ENCODE peak calls at places on chromosomes 13 and 19, in ten cellular contexts. R, P, F, Q, O, H, B, U, M and I are unnamed samples.

GRCh38 chr13:45510671-45511070 is 45.9 kb downstream of the COG3 start:
- DNase-seq in B (no peak), O (no peak), U (no peak), M (peak; percentile 59), F (no peak), Q (no peak), P (no peak), R (no peak), H (no peak), I (no peak)

GRCh38 chr13:112575680-112576079 is 12.3 kb downstream of the TUBGCP3 start:
- DNase-seq in P (no peak), M (no peak), B (no peak), H (no peak), U (no peak), F (no peak), R (no peak), Q (peak; percentile 17), O (no peak), I (no peak)

GRCh38 chr13:39095500-39095899 is 57.2 kb downstream of the NHLRC3 start:
- DNase-seq in H (no peak), B (no peak), O (no peak), R (no peak), M (no peak), P (no peak), F (no peak), U (no peak), Q (no peak), I (no peak)

GRCh38 chr19:30567535-30568232 is 195.5 kb downstream of the ZNF536 start:
- DNase-seq in F (no peak), O (no peak), H (no peak), P (no peak), R (no peak), B (no peak), Q (no peak), U (no peak), M (peak; percentile 24), I (no peak)

GRCh38 chr19:18939163-18939562 is 1.9 kb downstream of the HOMER3 start:
- DNase-seq in Q (no peak), B (no peak), M (no peak), F (no peak), O (no peak), R (no peak), H (no peak), U (no peak), P (no peak), I (no peak)

GRCh38 chr19:17088552-17088951 is 13.0 kb downstream of the MYO9B start:
- DNase-seq in H (no peak), F (no peak), B (no peak), Q (no peak), M (no peak), O (no peak), U (no peak), P (no peak), R (no peak), I (no peak)

GRCh38 chr19:18208098-18208951 is 4.5 kb upstream of the RAB3A start:
- DNase-seq in P (peak; percentile 83), B (peak; percentile 44), M (peak; percentile 61), F (no peak), O (no peak), Q (peak; percentile 57), U (no peak), H (peak; percentile 61), R (peak; percentile 35), I (peak; percentile 67)

GRCh38 chr13:35143123-35143522 is 201.1 kb downstream of the NBEA start:
- DNase-seq in Q (no peak), B (no peak), P (no peak), M (no peak), F (no peak), H (no peak), R (no peak), O (no peak), U (no peak), I (no peak)

GRCh38 chr13:32783067-32783466 is 196.8 kb downstream of the PDS5B start:
- DNase-seq in M (peak; percentile 29), O (no peak), B (no peak), R (no peak), P (no peak), H (no peak), Q (no peak), U (no peak), F (no peak), I (no peak)

GRCh38 chr13:98142427-98143156 is at the start of gene FARP1:
- DNase-seq in H (peak; percentile 83), R (peak; percentile 73), U (peak; percentile 82), F (no peak), M (peak; percentile 84), P (peak; percentile 89), Q (peak; percentile 96), O (peak; percentile 91), B (peak; percentile 79), I (peak; percentile 84)

GRCh38 chr19:39126593-39127187 is 1.1 kb downstream of the PAK4 start:
- DNase-seq in U (peak; percentile 79), H (peak; percentile 72), F (no peak), Q (peak; percentile 82), M (peak; percentile 64), B (no peak), R (no peak), O (no peak), P (no peak), I (peak; percentile 56)

GRCh38 chr19:28998974-28999373 is 214.0 kb downstream of the UQCRFS1 start:
- DNase-seq in P (no peak), F (no peak), H (no peak), O (no peak), Q (no peak), U (no peak), R (no peak), M (no peak), B (no peak), I (no peak)

GRCh38 chr13:113724780-113725315 is 34.2 kb upstream of the TMEM255B start:
- DNase-seq in O (peak; percentile 88), R (peak; percentile 84), F (peak; percentile 63), B (peak; percentile 75), H (peak; percentile 83), P (peak; percentile 89), Q (peak; percentile 91), M (peak; percentile 37), U (peak; percentile 88), I (peak; percentile 83)

GRCh38 chr13:92407858-92408257 is 818.7 kb upstream of the GPC6 start:
- DNase-seq in F (peak; percentile 5), B (no peak), H (no peak), R (no peak), O (no peak), P (no peak), U (no peak), Q (no peak), M (no peak), I (no peak)

GRCh38 chr19:57648336-57649003 is 15.5 kb downstream of the ZNF211 start:
- DNase-seq in M (peak; percentile 42), Q (no peak), U (no peak), O (no peak), P (no peak), H (no peak), F (no peak), B (no peak), R (no peak), I (no peak)

GRCh38 chr19:57656346-57656745 is 12.4 kb upstream of the ZSCAN4 start:
- DNase-seq in B (no peak), P (no peak), R (no peak), H (no peak), O (no peak), F (no peak), M (no peak), U (no peak), Q (no peak), I (no peak)

GRCh38 chr19:57655443-57655842 is 13.3 kb upstream of the ZSCAN4 start:
- DNase-seq in M (no peak), O (no peak), B (no peak), Q (no peak), R (no peak), F (no peak), U (no peak), P (no peak), H (no peak), I (no peak)

GRCh38 chr19:57651654-57651996 is 17.1 kb upstream of the ZSCAN4 start:
- DNase-seq in P (no peak), B (no peak), O (no peak), H (no peak), R (no peak), F (no peak), M (no peak), U (no peak), Q (no peak), I (no peak)

GRCh38 chr19:57653689-57654088 is 15.0 kb upstream of the ZSCAN4 start:
- DNase-seq in Q (no peak), H (no peak), P (no peak), B (no peak), F (no peak), M (no peak), O (no peak), R (no peak), U (no peak), I (no peak)
- H3K9me3 ChIP-seq in Q (peaks cover 28% of the 10 kb centered on the region), H (peaks cover 5% of the 10 kb centered on the region), P (peaks cover 11% of the 10 kb centered on the region), B (no peaks in the 10 kb centered on the region), F (peaks cover 4% of the 10 kb centered on the region), M (no peaks in the 10 kb centered on the region), O (no peaks in the 10 kb centered on the region), R (peaks cover 38% of the 10 kb centered on the region), U (peaks cover 6% of the 10 kb centered on the region), I (no peaks in the 10 kb centered on the region)

DNA sequence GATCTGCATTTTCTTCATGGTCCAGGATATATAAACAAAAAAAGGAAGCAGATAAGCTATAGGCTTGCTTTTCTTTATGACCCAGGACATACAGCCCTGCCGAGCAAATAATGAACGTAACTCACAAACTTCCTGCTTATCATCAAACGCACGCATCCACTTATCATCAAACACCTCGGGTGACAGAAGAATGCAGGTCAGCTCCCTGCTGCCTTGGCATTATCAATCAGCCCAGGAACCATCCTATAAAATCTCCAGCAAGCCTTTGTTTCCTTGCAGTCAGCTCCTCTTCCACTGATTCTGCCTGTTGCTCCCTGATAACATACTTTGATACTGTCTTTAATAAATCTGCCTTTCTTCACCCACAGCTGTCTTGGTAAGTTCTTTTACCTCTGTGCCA is 5.3 kb upstream of the ZNF583 start:
- DNase-seq in Q (no peak), U (no peak), B (no peak), M (no peak), P (no peak), R (no peak), F (no peak), O (no peak), H (no peak), I (no peak)
- H3K9me3 ChIP-seq in Q (peaks cover 23% of the 10 kb centered on the region), U (peaks cover 80% of the 10 kb centered on the region), B (peaks cover 36% of the 10 kb centered on the region), M (peaks cover 33% of the 10 kb centered on the region), P (peaks cover 2% of the 10 kb centered on the region), R (peaks cover 91% of the 10 kb centered on the region), F (peaks cover 62% of the 10 kb centered on the region), O (no peaks in the 10 kb centered on the region), H (peaks cover 40% of the 10 kb centered on the region), I (peaks cover 17% of the 10 kb centered on the region)

GRCh38 chr13:22073718-22074117 is 402.8 kb downstream of the FGF9 start:
- DNase-seq in B (no peak), R (no peak), M (no peak), Q (no peak), U (no peak), F (no peak), P (no peak), O (no peak), H (no peak), I (no peak)
- H3K9me3 ChIP-seq in B (no peaks in the 10 kb centered on the region), R (no peaks in the 10 kb centered on the region), M (no peaks in the 10 kb centered on the region), Q (no peaks in the 10 kb centered on the region), U (no peaks in the 10 kb centered on the region), F (peaks cover 16% of the 10 kb centered on the region), P (no peaks in the 10 kb centered on the region), O (no peaks in the 10 kb centered on the region), H (no peaks in the 10 kb centered on the region), I (no peaks in the 10 kb centered on the region)

DNA sequence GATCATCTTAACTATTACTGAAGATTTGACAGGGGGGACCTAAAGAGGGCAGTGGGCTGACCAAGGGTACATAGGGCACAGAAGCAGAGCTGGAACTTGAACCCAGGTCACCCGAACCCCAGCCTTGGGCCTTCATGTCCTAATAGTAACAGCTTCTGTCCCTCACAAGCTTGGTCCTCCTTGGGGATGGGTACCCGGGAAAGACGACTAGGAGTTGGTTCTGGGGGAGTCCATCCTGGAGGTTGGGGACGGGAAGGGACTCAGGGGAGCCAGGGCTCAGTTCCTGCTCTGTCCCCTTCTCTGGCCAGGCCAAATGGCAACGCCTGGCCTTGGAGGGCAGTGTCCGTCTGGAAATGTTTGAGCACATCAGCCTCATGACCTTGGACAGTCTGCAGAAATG is 39.6 kb upstream of the CYP4F8 start:
- DNase-seq in B (no peak), M (no peak), P (peak; percentile 41), F (no peak), H (no peak), R (no peak), Q (no peak), U (no peak), O (no peak), I (no peak)
- H3K9me3 ChIP-seq in B (no peaks in the 10 kb centered on the region), M (no peaks in the 10 kb centered on the region), P (no peaks in the 10 kb centered on the region), F (no peaks in the 10 kb centered on the region), H (no peaks in the 10 kb centered on the region), R (no peaks in the 10 kb centered on the region), Q (no peaks in the 10 kb centered on the region), U (no peaks in the 10 kb centered on the region), O (no peaks in the 10 kb centered on the region), I (no peaks in the 10 kb centered on the region)